ENCODE peak calls at places on chromosomes 3 and 15, in nine cellular contexts. A is T-cell; V is NCI-H510A treated with DMSO at 0.1 percent for 48 hours; M is glomerular endothelial cell; X is cardiac muscle cell; L is effector memory CD8-positive, alpha-beta T cell; W is ELR; B is left colon; O is HEK293T. N is an unnamed sample.

GRCh38 chr3:93906245-93906644 is 67.5 kb downstream of the PROS1 start:
- DNase-seq in A (no peak), V (no peak), M (no peak), X (no peak), L (no peak), W (no peak), B (no peak), O (no peak), N (no peak)

GRCh38 chr3:57256844-57257243 is 29.3 kb downstream of the APPL1 start:
- DNase-seq in A (no peak), V (no peak), M (no peak), X (peak; percentile 34), L (no peak), W (no peak), B (no peak), O (no peak), N (no peak)

GRCh38 chr15:75727851-75728715 is 15.4 kb upstream of the CSPG4 start:
- DNase-seq in A (peak; percentile 38), V (no peak), M (no peak), X (peak; percentile 52), L (peak; percentile 71), W (peak; percentile 51), B (no peak), O (peak; percentile 55), N (peak; percentile 42)

GRCh38 chr3:88632226-88632625 is 475.2 kb upstream of the EPHA3 start:
- DNase-seq in A (no peak), V (no peak), M (no peak), X (no peak), L (no peak), W (no peak), B (no peak), O (no peak), N (no peak)

GRCh38 chr15:73982251-73982962 is 9.7 kb downstream of the STOML1 start:
- DNase-seq in A (no peak), V (no peak), M (no peak), X (no peak), L (no peak), W (peak; percentile 89), B (peak; percentile 68), O (no peak), N (no peak)

GRCh38 chr3:133649486-133650068 is 12.2 kb downstream of the TOPBP1 start:
- DNase-seq in A (no peak), V (no peak), M (no peak), X (no peak), L (no peak), W (no peak), B (no peak), O (no peak), N (no peak)

GRCh38 chr3:50322386-50323091 is at the start of gene HYAL2:
- DNase-seq in A (no peak), V (peak; percentile 18), M (no peak), X (no peak), L (no peak), W (no peak), B (peak; percentile 53), O (no peak), N (no peak)

GRCh38 chr3:112390783-112391641 is 58.1 kb downstream of the CD200 start:
- DNase-seq in A (no peak), V (no peak), M (peak; percentile 80), X (no peak), L (no peak), W (peak; percentile 92), B (no peak), O (no peak), N (no peak)

GRCh38 chr3:131454501-131454900 is 48.3 kb downstream of the MRPL3 start:
- DNase-seq in A (no peak), V (no peak), M (no peak), X (no peak), L (no peak), W (peak; percentile 39), B (no peak), O (no peak), N (no peak)

GRCh38 chr3:46948830-46949671 is 27.5 kb downstream of the CCDC12 start:
- DNase-seq in A (no peak), V (no peak), M (no peak), X (peak; percentile 93), L (no peak), W (no peak), B (peak; percentile 82), O (no peak), N (no peak)

GRCh38 chr15:84981711-84982300 is at the start of gene PDE8A:
- DNase-seq in A (no peak), V (no peak), M (no peak), X (peak; percentile 62), L (peak; percentile 53), W (peak; percentile 59), B (peak; percentile 45), O (peak; percentile 49), N (peak; percentile 62)

GRCh38 chr15:89750560-89751542 is at the start of gene MESP1:
- DNase-seq in A (peak; percentile 62), V (peak; percentile 64), M (peak; percentile 22), X (peak; percentile 96), L (peak; percentile 83), W (peak; percentile 94), B (peak; percentile 92), O (peak; percentile 98), N (peak; percentile 71)

GRCh38 chr3:188510366-188510765 is 356.4 kb downstream of the LPP start:
- DNase-seq in A (no peak), V (no peak), M (peak; percentile 89), X (no peak), L (no peak), W (peak; percentile 47), B (no peak), O (no peak), N (no peak)

GRCh38 chr3:175397407-175397806 is 538.3 kb downstream of the NAALADL2 start:
- DNase-seq in A (no peak), V (no peak), M (no peak), X (no peak), L (no peak), W (no peak), B (no peak), O (no peak), N (no peak)